ENCODE peak calls at places on chromosomes 16 and 17, in eight cellular contexts. One of them, this sample, is unnamed.

GRCh38 chr17:43917016-43917347 is 9.6 kb upstream of the MPP2 start:
- DNase-seq in heart right ventricle: no peak
- DNase-seq in fibroblast of pulmonary artery: no peak
- DNase-seq in GM12865: peak; percentile 22
- DNase-seq in choroid plexus epithelial cell: no peak
- DNase-seq in psoas muscle: peak; percentile 0
- DNase-seq in type B pancreatic cell: no peak
- DNase-seq in prostate gland: no peak
- DNase-seq in this sample: no peak

GRCh38 chr17:47981462-47981861 is 10.5 kb downstream of the CDK5RAP3 start:
- DNase-seq in type B pancreatic cell: no peak
- DNase-seq in fibroblast of pulmonary artery: no peak
- DNase-seq in GM12865: no peak
- DNase-seq in choroid plexus epithelial cell: no peak
- DNase-seq in heart right ventricle: no peak
- DNase-seq in prostate gland: no peak
- DNase-seq in psoas muscle: no peak
- DNase-seq in this sample: no peak

GRCh38 chr17:6648181-6648580 is 3.2 kb downstream of the MED31 start:
- DNase-seq in fibroblast of pulmonary artery: peak; percentile 27
- DNase-seq in GM12865: no peak
- DNase-seq in psoas muscle: no peak
- DNase-seq in prostate gland: no peak
- DNase-seq in choroid plexus epithelial cell: peak; percentile 47
- DNase-seq in type B pancreatic cell: no peak
- DNase-seq in heart right ventricle: no peak
- DNase-seq in this sample: no peak

GRCh38 chr16:18800674-18801196 is 614 bp downstream of the ARL6IP1 start:
- DNase-seq in GM12865: no peak
- DNase-seq in choroid plexus epithelial cell: peak; percentile 34
- DNase-seq in type B pancreatic cell: no peak
- DNase-seq in heart right ventricle: no peak
- DNase-seq in prostate gland: no peak
- DNase-seq in psoas muscle: no peak
- DNase-seq in fibroblast of pulmonary artery: peak; percentile 27
- DNase-seq in this sample: no peak

GRCh38 chr17:29575511-29576213 is 7.2 kb downstream of the TP53I13 start:
- DNase-seq in prostate gland: no peak
- DNase-seq in fibroblast of pulmonary artery: no peak
- DNase-seq in choroid plexus epithelial cell: no peak
- DNase-seq in type B pancreatic cell: peak; percentile 68
- DNase-seq in heart right ventricle: peak; percentile 4
- DNase-seq in GM12865: no peak
- DNase-seq in psoas muscle: no peak
- DNase-seq in this sample: no peak

GRCh38 chr17:50458290-50458689 is 10.4 kb downstream of the CHAD start:
- DNase-seq in choroid plexus epithelial cell: no peak
- DNase-seq in psoas muscle: no peak
- DNase-seq in heart right ventricle: no peak
- DNase-seq in GM12865: no peak
- DNase-seq in fibroblast of pulmonary artery: no peak
- DNase-seq in prostate gland: no peak
- DNase-seq in type B pancreatic cell: no peak
- DNase-seq in this sample: no peak

GRCh38 chr16:58419241-58420012 is 27.2 kb downstream of the GINS3 start:
- DNase-seq in heart right ventricle: no peak
- DNase-seq in psoas muscle: no peak
- DNase-seq in prostate gland: no peak
- DNase-seq in choroid plexus epithelial cell: no peak
- DNase-seq in type B pancreatic cell: no peak
- DNase-seq in fibroblast of pulmonary artery: no peak
- DNase-seq in GM12865: no peak
- DNase-seq in this sample: no peak

GRCh38 chr16:74625500-74626350 is 18.8 kb upstream of the GLG1 start:
- DNase-seq in GM12865: no peak
- DNase-seq in heart right ventricle: no peak
- DNase-seq in prostate gland: no peak
- DNase-seq in type B pancreatic cell: no peak
- DNase-seq in fibroblast of pulmonary artery: no peak
- DNase-seq in psoas muscle: no peak
- DNase-seq in choroid plexus epithelial cell: no peak
- DNase-seq in this sample: peak; percentile 52

GRCh38 chr17:76414334-76415295 is 30.2 kb downstream of the SPHK1 start:
- DNase-seq in type B pancreatic cell: no peak
- DNase-seq in GM12865: no peak
- DNase-seq in fibroblast of pulmonary artery: peak; percentile 65
- DNase-seq in heart right ventricle: peak; percentile 80
- DNase-seq in prostate gland: no peak
- DNase-seq in psoas muscle: peak; percentile 75
- DNase-seq in choroid plexus epithelial cell: peak; percentile 66
- DNase-seq in this sample: no peak

GRCh38 chr17:29195465-29196081 is 15.4 kb upstream of the MYO18A start:
- DNase-seq in psoas muscle: no peak
- DNase-seq in GM12865: peak; percentile 68
- DNase-seq in choroid plexus epithelial cell: peak; percentile 39
- DNase-seq in type B pancreatic cell: no peak
- DNase-seq in fibroblast of pulmonary artery: no peak
- DNase-seq in prostate gland: no peak
- DNase-seq in heart right ventricle: no peak
- DNase-seq in this sample: peak; percentile 20

GRCh38 chr17:67578058-67578457 is 139.7 kb upstream of the NOL11 start:
- DNase-seq in heart right ventricle: no peak
- DNase-seq in prostate gland: no peak
- DNase-seq in choroid plexus epithelial cell: no peak
- DNase-seq in GM12865: peak; percentile 91
- DNase-seq in type B pancreatic cell: no peak
- DNase-seq in psoas muscle: no peak
- DNase-seq in fibroblast of pulmonary artery: no peak
- DNase-seq in this sample: no peak

GRCh38 chr17:56185905-56186783 is 32.9 kb downstream of the ANKFN1 start:
- DNase-seq in prostate gland: no peak
- DNase-seq in choroid plexus epithelial cell: peak; percentile 83
- DNase-seq in heart right ventricle: no peak
- DNase-seq in type B pancreatic cell: no peak
- DNase-seq in GM12865: no peak
- DNase-seq in psoas muscle: no peak
- DNase-seq in fibroblast of pulmonary artery: peak; percentile 74
- DNase-seq in this sample: no peak

GRCh38 chr17:82065638-82066303 is at the start of gene DUS1L:
- DNase-seq in GM12865: peak; percentile 83
- DNase-seq in type B pancreatic cell: no peak
- DNase-seq in heart right ventricle: peak; percentile 48
- DNase-seq in prostate gland: no peak
- DNase-seq in psoas muscle: peak; percentile 84
- DNase-seq in choroid plexus epithelial cell: peak; percentile 53
- DNase-seq in fibroblast of pulmonary artery: peak; percentile 58
- DNase-seq in this sample: peak; percentile 67

GRCh38 chr17:8960325-8961144 is 5.0 kb downstream of the PIK3R5 start:
- DNase-seq in type B pancreatic cell: peak; percentile 44
- DNase-seq in choroid plexus epithelial cell: no peak
- DNase-seq in prostate gland: no peak
- DNase-seq in psoas muscle: no peak
- DNase-seq in heart right ventricle: no peak
- DNase-seq in fibroblast of pulmonary artery: no peak
- DNase-seq in GM12865: peak; percentile 79
- DNase-seq in this sample: no peak

GRCh38 chr17:5630434-5630833 is 46.1 kb upstream of the NLRP1 start:
- DNase-seq in type B pancreatic cell: no peak
- DNase-seq in psoas muscle: no peak
- DNase-seq in heart right ventricle: no peak
- DNase-seq in fibroblast of pulmonary artery: peak; percentile 17
- DNase-seq in GM12865: no peak
- DNase-seq in prostate gland: no peak
- DNase-seq in choroid plexus epithelial cell: no peak
- DNase-seq in this sample: no peak

GRCh38 chr17:63705657-63706056 is 5.7 kb upstream of the LIMD2 start:
- DNase-seq in fibroblast of pulmonary artery: no peak
- DNase-seq in heart right ventricle: no peak
- DNase-seq in type B pancreatic cell: no peak
- DNase-seq in choroid plexus epithelial cell: no peak
- DNase-seq in GM12865: no peak
- DNase-seq in prostate gland: no peak
- DNase-seq in psoas muscle: no peak
- DNase-seq in this sample: no peak

GRCh38 chr17:79997004-79997673 is 38.5 kb downstream of the TBC1D16 start:
- DNase-seq in psoas muscle: no peak
- DNase-seq in choroid plexus epithelial cell: peak; percentile 52
- DNase-seq in fibroblast of pulmonary artery: no peak
- DNase-seq in heart right ventricle: no peak
- DNase-seq in GM12865: peak; percentile 65
- DNase-seq in prostate gland: no peak
- DNase-seq in type B pancreatic cell: no peak
- DNase-seq in this sample: peak; percentile 89

DNA sequence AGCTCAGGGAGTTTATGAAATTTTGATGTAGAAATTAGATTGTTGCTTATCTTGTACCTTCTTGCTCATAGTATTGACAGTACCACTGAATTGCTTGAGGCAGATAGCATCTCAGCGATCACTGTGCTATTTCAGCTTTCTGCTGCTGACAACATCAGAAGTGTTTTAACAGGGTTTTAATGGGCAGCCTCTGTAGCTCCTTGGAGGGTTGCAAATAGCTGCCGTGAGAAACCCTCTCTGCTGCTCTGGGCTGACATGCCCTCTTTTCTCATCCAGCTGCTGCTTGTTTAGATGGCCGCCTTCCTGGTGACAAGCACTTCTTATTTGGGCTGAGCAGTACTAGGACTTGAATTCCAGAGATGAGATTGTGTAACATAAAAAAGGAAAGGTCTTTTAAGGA is 180.2 kb upstream of the TBX2 start:
- DNase-seq in heart right ventricle: peak; percentile 33
- DNase-seq in GM12865: no peak
- DNase-seq in fibroblast of pulmonary artery: peak; percentile 70
- DNase-seq in type B pancreatic cell: no peak
- DNase-seq in choroid plexus epithelial cell: peak; percentile 61
- DNase-seq in prostate gland: no peak
- DNase-seq in psoas muscle: no peak
- DNase-seq in this sample: no peak
- TF ChIP-seq CTCF in heart right ventricle: no peak
- TF ChIP-seq CTCF in GM12865: no peak
- TF ChIP-seq CTCF in fibroblast of pulmonary artery: no peak
- TF ChIP-seq CTCF in type B pancreatic cell: no peak
- TF ChIP-seq CTCF in choroid plexus epithelial cell: no peak
- TF ChIP-seq CTCF in prostate gland: no peak
- TF ChIP-seq CTCF in psoas muscle: no peak
- TF ChIP-seq CTCF in this sample: no peak

GRCh38 chr17:66021757-66022156 is 170.2 kb downstream of the CEP112 start:
- DNase-seq in GM12865: peak; percentile 5
- DNase-seq in fibroblast of pulmonary artery: no peak
- DNase-seq in type B pancreatic cell: no peak
- DNase-seq in heart right ventricle: no peak
- DNase-seq in choroid plexus epithelial cell: no peak
- DNase-seq in prostate gland: no peak
- DNase-seq in psoas muscle: no peak
- DNase-seq in this sample: no peak
- TF ChIP-seq CTCF in GM12865: no peak
- TF ChIP-seq CTCF in fibroblast of pulmonary artery: no peak
- TF ChIP-seq CTCF in type B pancreatic cell: no peak
- TF ChIP-seq CTCF in heart right ventricle: no peak
- TF ChIP-seq CTCF in choroid plexus epithelial cell: no peak
- TF ChIP-seq CTCF in prostate gland: no peak
- TF ChIP-seq CTCF in psoas muscle: no peak
- TF ChIP-seq CTCF in this sample: no peak

GRCh38 chr17:77728022-77728671 is 230.4 kb upstream of the TNRC6C start:
- DNase-seq in heart right ventricle: peak; percentile 73
- DNase-seq in type B pancreatic cell: peak; percentile 60
- DNase-seq in GM12865: peak; percentile 8
- DNase-seq in psoas muscle: peak; percentile 72
- DNase-seq in choroid plexus epithelial cell: peak; percentile 22
- DNase-seq in prostate gland: no peak
- DNase-seq in fibroblast of pulmonary artery: no peak
- DNase-seq in this sample: no peak
- TF ChIP-seq CTCF in heart right ventricle: peak; percentile 38
- TF ChIP-seq CTCF in type B pancreatic cell: peak; percentile 46
- TF ChIP-seq CTCF in GM12865: no peak
- TF ChIP-seq CTCF in psoas muscle: peak; percentile 31
- TF ChIP-seq CTCF in choroid plexus epithelial cell: peak; percentile 27
- TF ChIP-seq CTCF in prostate gland: no peak
- TF ChIP-seq CTCF in fibroblast of pulmonary artery: no peak
- TF ChIP-seq CTCF in this sample: no peak

GRCh38 chr16:49496656-49497055 is 123.1 kb downstream of the C16orf78 start:
- DNase-seq in GM12865: no peak
- DNase-seq in heart right ventricle: no peak
- DNase-seq in fibroblast of pulmonary artery: no peak
- DNase-seq in type B pancreatic cell: no peak
- DNase-seq in choroid plexus epithelial cell: no peak
- DNase-seq in psoas muscle: peak; percentile 26
- DNase-seq in prostate gland: no peak
- DNase-seq in this sample: no peak

GRCh38 chr16:49495151-49495566 is 121.6 kb downstream of the C16orf78 start:
- DNase-seq in psoas muscle: peak; percentile 29
- DNase-seq in GM12865: no peak
- DNase-seq in heart right ventricle: no peak
- DNase-seq in type B pancreatic cell: no peak
- DNase-seq in prostate gland: no peak
- DNase-seq in choroid plexus epithelial cell: no peak
- DNase-seq in fibroblast of pulmonary artery: no peak
- DNase-seq in this sample: no peak

GRCh38 chr16:49494386-49495150 is 121.0 kb downstream of the C16orf78 start:
- DNase-seq in prostate gland: no peak
- DNase-seq in choroid plexus epithelial cell: no peak
- DNase-seq in GM12865: no peak
- DNase-seq in psoas muscle: peak; percentile 32
- DNase-seq in type B pancreatic cell: no peak
- DNase-seq in fibroblast of pulmonary artery: no peak
- DNase-seq in heart right ventricle: no peak
- DNase-seq in this sample: no peak

GRCh38 chr16:49497466-49497865 is 123.9 kb downstream of the C16orf78 start:
- DNase-seq in psoas muscle: peak; percentile 6
- DNase-seq in heart right ventricle: no peak
- DNase-seq in prostate gland: no peak
- DNase-seq in GM12865: no peak
- DNase-seq in fibroblast of pulmonary artery: no peak
- DNase-seq in type B pancreatic cell: no peak
- DNase-seq in choroid plexus epithelial cell: no peak
- DNase-seq in this sample: no peak

DNA sequence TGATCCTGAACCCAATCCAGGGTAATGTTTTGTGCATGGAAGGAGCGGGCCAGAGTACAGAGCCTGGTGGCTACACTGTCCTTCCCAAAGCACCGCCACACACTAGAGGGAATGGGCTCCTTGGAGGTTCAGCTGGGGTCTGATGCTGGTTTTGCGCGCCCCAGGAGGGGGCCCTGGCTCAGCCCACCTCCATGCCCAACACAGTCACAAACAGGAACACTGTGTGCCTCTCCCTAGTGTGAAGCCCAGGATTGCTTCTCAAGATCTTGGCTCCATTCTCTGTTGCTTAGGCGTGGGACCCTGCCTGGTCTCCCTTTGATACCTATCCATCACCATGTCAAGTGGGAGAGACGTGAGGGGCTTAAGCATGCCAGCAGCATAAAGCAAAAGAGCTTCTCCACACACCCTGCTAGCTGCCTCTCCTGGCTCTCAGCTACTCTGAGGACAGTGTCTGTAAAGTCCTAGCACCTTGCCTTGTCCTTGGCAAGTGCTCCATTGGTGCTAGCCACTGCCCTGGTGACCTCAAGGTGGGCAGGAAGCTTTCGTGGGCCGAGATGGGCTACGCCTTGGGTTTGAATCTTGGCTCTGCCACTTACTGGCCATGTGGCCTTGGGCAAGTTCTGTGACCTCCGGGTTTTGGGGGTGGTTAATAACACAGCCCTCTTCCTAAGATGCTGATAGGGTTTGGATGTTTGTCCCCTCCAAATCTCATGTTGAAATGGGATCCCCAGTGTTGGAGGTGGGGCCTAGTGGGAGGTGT is 122.2 kb downstream of the C16orf78 start:
- DNase-seq in type B pancreatic cell: no peak
- DNase-seq in fibroblast of pulmonary artery: no peak
- DNase-seq in heart right ventricle: no peak
- DNase-seq in choroid plexus epithelial cell: no peak
- DNase-seq in psoas muscle: peak; percentile 19
- DNase-seq in prostate gland: no peak
- DNase-seq in GM12865: no peak
- DNase-seq in this sample: no peak
- TF ChIP-seq CTCF in type B pancreatic cell: no peak
- TF ChIP-seq CTCF in fibroblast of pulmonary artery: no peak
- TF ChIP-seq CTCF in heart right ventricle: no peak
- TF ChIP-seq CTCF in choroid plexus epithelial cell: no peak
- TF ChIP-seq CTCF in psoas muscle: no peak
- TF ChIP-seq CTCF in prostate gland: no peak
- TF ChIP-seq CTCF in GM12865: no peak
- TF ChIP-seq CTCF in this sample: no peak

This sample was measured in activated CD8-positive, alpha-beta T cell treated with anti-CD3 and anti-CD28 coated beads for 36 hours.